ENCODE peak calls at places on chromosomes 12 and 14, in five cellular contexts. W is activated T-cell treated with anti-CD3 and anti-CD28 coated beads, Interleukin-2, amount 50 U/mL, for 72 hours; F is T-helper 2 cell; A is kidney tubule cell; D is testis. J is an unnamed sample.

GRCh38 chr14:22886500-22887259 is 3.7 kb downstream of the REM2 start:
- DNase-seq in W (peak), F (peak), A (peak), D (peak), J (peak)

GRCh38 chr14:56036353-56036752 is 81.9 kb upstream of the PELI2 start:
- DNase-seq in W (no peak), F (no peak), A (no peak), D (no peak), J (no peak)

GRCh38 chr12:92947589-92948215 is 18.6 kb upstream of the EEA1 start:
- DNase-seq in W (no peak), F (no peak), A (no peak), D (no peak), J (no peak)

GRCh38 chr12:98894412-98895085 is 249.5 kb downstream of the APAF1 start:
- DNase-seq in W (no peak), F (no peak), A (no peak), D (no peak), J (peak)

GRCh38 chr14:90583427-90583826 is 186.6 kb downstream of the CALM1 start:
- DNase-seq in W (no peak), F (no peak), A (no peak), D (no peak), J (no peak)

GRCh38 chr12:68402422-68402821 is 70.3 kb upstream of the MDM1 start:
- DNase-seq in W (no peak), F (no peak), A (no peak), D (no peak), J (no peak)

GRCh38 chr14:89589400-89590128 is 172.5 kb upstream of the FOXN3 start:
- DNase-seq in W (no peak), F (no peak), A (no peak), D (no peak), J (peak)

GRCh38 chr12:58819945-58820344 is 100.4 kb downstream of the LRIG3 start:
- DNase-seq in W (no peak), F (no peak), A (no peak), D (no peak), J (no peak)

GRCh38 chr12:106342397-106343212 is 14.9 kb upstream of the POLR3B start:
- DNase-seq in W (no peak), F (no peak), A (peak), D (peak), J (no peak)

GRCh38 chr12:82034769-82035168 is 275.6 kb upstream of the PPFIA2 start:
- DNase-seq in W (no peak), F (no peak), A (no peak), D (no peak), J (no peak)

GRCh38 chr12:58030566-58031279 is 89.4 kb downstream of the ATP23 start:
- DNase-seq in W (no peak), F (no peak), A (peak), D (no peak), J (no peak)

GRCh38 chr12:2161478-2161877 is 108.7 kb downstream of the CACNA1C start:
- DNase-seq in W (no peak), F (no peak), A (no peak), D (peak), J (no peak)

GRCh38 chr12:65962921-65963883 is 138.9 kb downstream of the HMGA2 start:
- DNase-seq in W (no peak), F (no peak), A (peak), D (peak), J (peak)

GRCh38 chr14:23639891-23640523 is 3.8 kb downstream of the DHRS2 start:
- DNase-seq in W (no peak), F (no peak), A (no peak), D (no peak), J (no peak)

GRCh38 chr12:132228535-132229422 is 84.5 kb downstream of the NOC4L start:
- DNase-seq in W (no peak), F (no peak), A (no peak), D (no peak), J (no peak)

GRCh38 chr12:34048714-34049113 is 26.4 kb downstream of the ALG10 start:
- DNase-seq in W (no peak), F (no peak), A (no peak), D (no peak), J (no peak)

GRCh38 chr14:90599748-90600507 is 203.1 kb downstream of the CALM1 start:
- DNase-seq in W (no peak), F (no peak), A (peak), D (peak), J (no peak)

GRCh38 chr12:59030415-59030814 is 110.1 kb upstream of the LRIG3 start:
- DNase-seq in W (no peak), F (no peak), A (peak), D (no peak), J (no peak)

GRCh38 chr14:88492272-88493089 is 62.3 kb downstream of the PTPN21 start:
- DNase-seq in W (peak), F (peak), A (peak), D (peak), J (peak)

GRCh38 chr14:32073537-32074189 is 3.4 kb upstream of the ARHGAP5 start:
- DNase-seq in W (peak), F (peak), A (peak), D (peak), J (peak)

GRCh38 chr14:29442720-29443119 is 484.9 kb downstream of the PRKD1 start:
- DNase-seq in W (no peak), F (no peak), A (peak), D (no peak), J (no peak)

GRCh38 chr14:77076118-77076631 is 21.9 kb upstream of the CIPC start:
- DNase-seq in W (no peak), F (no peak), A (no peak), D (peak), J (no peak)

GRCh38 chr12:120125792-120126634 is 9.5 kb upstream of the RAB35 start:
- DNase-seq in W (no peak), F (no peak), A (peak), D (no peak), J (no peak)

GRCh38 chr14:105888784-105889665 is 362.6 kb downstream of the TMEM121 start:
- DNase-seq in W (no peak), F (no peak), A (no peak), D (no peak), J (no peak)

GRCh38 chr12:92075425-92075891 is 70.2 kb downstream of the BTG1 start:
- DNase-seq in W (no peak), F (no peak), A (peak), D (no peak), J (peak)

GRCh38 chr12:16600525-16600924 is 5.4 kb downstream of the LMO3 start:
- DNase-seq in W (no peak), F (no peak), A (no peak), D (no peak), J (no peak)

GRCh38 chr12:132445884-132446471 is 44.0 kb upstream of the FBRSL1 start:
- DNase-seq in W (peak), F (peak), A (peak), D (peak), J (peak)

GRCh38 chr12:90058721-90059120 is 350.1 kb upstream of the ATP2B1 start:
- DNase-seq in W (no peak), F (no peak), A (peak), D (peak), J (no peak)

GRCh38 chr14:103402700-103403099 is 17.5 kb downstream of the MARK3 start:
- DNase-seq in W (no peak), F (no peak), A (no peak), D (no peak), J (no peak)

GRCh38 chr14:47715330-47715729 is 39.9 kb upstream of the MDGA2 start:
- DNase-seq in W (no peak), F (no peak), A (peak), D (no peak), J (no peak)

GRCh38 chr12:93287152-93287551 is 90.6 kb upstream of the NUDT4 start:
- DNase-seq in W (no peak), F (no peak), A (peak), D (no peak), J (no peak)

GRCh38 chr14:90495357-90496276 is 98.8 kb downstream of the CALM1 start:
- DNase-seq in W (peak), F (no peak), A (peak), D (peak), J (peak)

GRCh38 chr14:100294213-100294962 is 11.9 kb downstream of the SLC25A29 start:
- DNase-seq in W (no peak), F (no peak), A (peak), D (peak), J (peak)

GRCh38 chr12:34391771-34392581 is 369.7 kb downstream of the ALG10 start:
- DNase-seq in W (no peak), F (no peak), A (no peak), D (no peak), J (no peak)

GRCh38 chr12:127162902-127163301 is 1104.1 kb upstream of the TMEM132C start:
- DNase-seq in W (peak), F (peak), A (peak), D (no peak), J (no peak)

GRCh38 chr12:117457189-117457588 is 95.8 kb upstream of the NOS1 start:
- DNase-seq in W (no peak), F (no peak), A (no peak), D (no peak), J (no peak)

GRCh38 chr12:131093971-131094830 is 140.5 kb downstream of the ADGRD1 start:
- DNase-seq in W (no peak), F (no peak), A (no peak), D (peak), J (no peak)